ENCODE peak calls at places on chromosomes 2 and 18, in nine cellular contexts. N is SK-N-SH, Q is GM23248, S is GM23338, H is HCT116, J is Karpas-422, D is PC-3, Z is PC-9, T is MM.1S. K is an unnamed sample. For H3K9me2, the result is how much of the 10 kb centered on the place peaks cover.

GRCh38 chr2:625415-626135 is 51.6 kb downstream of the TMEM18 start:
- DNase-seq in N (no peak), Q (no peak), S (no peak), H (no peak), J (no peak), D (no peak), Z (no peak), T (no peak), K (no peak)

GRCh38 chr2:44181648-44182047 is 13.0 kb downstream of the PPM1B start:
- DNase-seq in N (no peak), Q (no peak), S (no peak), H (no peak), J (peak), D (no peak), Z (no peak), T (no peak), K (no peak)

GRCh38 chr2:104443137-104443536 is 410.8 kb upstream of the POU3F3 start:
- DNase-seq in N (no peak), Q (no peak), S (no peak), H (no peak), J (no peak), D (no peak), Z (no peak), T (no peak), K (no peak)

GRCh38 chr2:118048396-118048795 is 34.5 kb upstream of the CCDC93 start:
- DNase-seq in N (no peak), Q (peak), S (no peak), H (no peak), J (no peak), D (no peak), Z (no peak), T (no peak), K (no peak)

GRCh38 chr2:938181-939005 is 12.3 kb upstream of the SNTG2 start:
- DNase-seq in N (no peak), Q (no peak), S (no peak), H (no peak), J (no peak), D (no peak), Z (no peak), T (no peak), K (no peak)

GRCh38 chr2:237213325-237214040 is 127.8 kb downstream of the COPS8 start:
- DNase-seq in N (no peak), Q (peak), S (peak), H (no peak), J (no peak), D (peak), Z (no peak), T (no peak), K (peak)

GRCh38 chr18:36187826-36188721 is 777 bp downstream of the MOCOS start:
- DNase-seq in N (no peak), Q (peak), S (peak), H (peak), J (no peak), D (peak), Z (peak), T (no peak), K (peak)

GRCh38 chr2:232592687-232593407 is 40.6 kb upstream of the EFHD1 start:
- DNase-seq in N (no peak), Q (peak), S (no peak), H (peak), J (no peak), D (peak), Z (peak), T (peak), K (peak)

GRCh38 chr2:102256281-102256680 is 55.1 kb upstream of the IL1RL1 start:
- DNase-seq in N (no peak), Q (no peak), S (no peak), H (no peak), J (no peak), D (peak), Z (no peak), T (peak), K (no peak)

GRCh38 chr18:13266208-13267100 is 47.9 kb downstream of the LDLRAD4 start:
- DNase-seq in N (no peak), Q (peak), S (no peak), H (no peak), J (no peak), D (no peak), Z (peak), T (no peak), K (no peak)

GRCh38 chr2:10535703-10536102 is 87.6 kb upstream of the ODC1 start:
- DNase-seq in N (no peak), Q (no peak), S (no peak), H (no peak), J (no peak), D (no peak), Z (no peak), T (no peak), K (no peak)

GRCh38 chr2:13652531-13653313 is 936.0 kb downstream of the TRIB2 start:
- DNase-seq in N (no peak), Q (peak), S (no peak), H (no peak), J (no peak), D (peak), Z (no peak), T (peak), K (no peak)

GRCh38 chr2:128444044-128444771 is 125.5 kb upstream of the HS6ST1 start:
- DNase-seq in N (peak), Q (no peak), S (no peak), H (no peak), J (no peak), D (no peak), Z (no peak), T (no peak), K (no peak)

GRCh38 chr2:11024010-11024615 is 112.4 kb downstream of the KCNF1 start:
- DNase-seq in N (no peak), Q (peak), S (no peak), H (no peak), J (no peak), D (no peak), Z (no peak), T (no peak), K (peak)

GRCh38 chr18:6280344-6280743 is 134.4 kb downstream of the L3MBTL4 start:
- DNase-seq in N (no peak), Q (no peak), S (no peak), H (no peak), J (no peak), D (no peak), Z (no peak), T (no peak), K (peak)

GRCh38 chr2:109351164-109351756 is 222.3 kb downstream of the SH3RF3 start:
- DNase-seq in N (no peak), Q (peak), S (no peak), H (no peak), J (no peak), D (peak), Z (peak), T (peak), K (no peak)

GRCh38 chr2:134245340-134245984 is 8.4 kb upstream of the MGAT5 start:
- DNase-seq in N (peak), Q (peak), S (peak), H (peak), J (peak), D (peak), Z (peak), T (peak), K (peak)

GRCh38 chr18:5431836-5432575 is 111.8 kb downstream of the EPB41L3 start:
- DNase-seq in N (no peak), Q (no peak), S (no peak), H (no peak), J (no peak), D (peak), Z (no peak), T (no peak), K (no peak)

GRCh38 chr18:57918601-57919000 is 115.5 kb upstream of the ATP8B1 start:
- DNase-seq in N (no peak), Q (no peak), S (no peak), H (no peak), J (no peak), D (no peak), Z (no peak), T (no peak), K (no peak)

GRCh38 chr2:239927424-239927981 is 97.6 kb downstream of the NDUFA10 start:
- DNase-seq in N (no peak), Q (peak), S (no peak), H (peak), J (peak), D (peak), Z (peak), T (no peak), K (peak)

GRCh38 chr2:58137856-58138255 is 91.2 kb downstream of the VRK2 start:
- DNase-seq in N (peak), Q (no peak), S (no peak), H (no peak), J (no peak), D (no peak), Z (no peak), T (no peak), K (no peak)

GRCh38 chr2:169796441-169796840 is 2.2 kb upstream of the SSB start:
- DNase-seq in N (no peak), Q (no peak), S (no peak), H (no peak), J (no peak), D (peak), Z (peak), T (no peak), K (no peak)

GRCh38 chr2:169799555-169799954 is 884 bp downstream of the SSB start:
- DNase-seq in N (peak), Q (peak), S (no peak), H (no peak), J (peak), D (peak), Z (no peak), T (no peak), K (no peak)

GRCh38 chr2:169797601-169798000 is 1.1 kb upstream of the SSB start:
- DNase-seq in N (no peak), Q (no peak), S (peak), H (no peak), J (no peak), D (no peak), Z (no peak), T (no peak), K (no peak)

GRCh38 chr2:169798397-169798717 is 314 bp upstream of the SSB start:
- DNase-seq in N (no peak), Q (no peak), S (no peak), H (no peak), J (no peak), D (no peak), Z (no peak), T (no peak), K (no peak)

DNA sequence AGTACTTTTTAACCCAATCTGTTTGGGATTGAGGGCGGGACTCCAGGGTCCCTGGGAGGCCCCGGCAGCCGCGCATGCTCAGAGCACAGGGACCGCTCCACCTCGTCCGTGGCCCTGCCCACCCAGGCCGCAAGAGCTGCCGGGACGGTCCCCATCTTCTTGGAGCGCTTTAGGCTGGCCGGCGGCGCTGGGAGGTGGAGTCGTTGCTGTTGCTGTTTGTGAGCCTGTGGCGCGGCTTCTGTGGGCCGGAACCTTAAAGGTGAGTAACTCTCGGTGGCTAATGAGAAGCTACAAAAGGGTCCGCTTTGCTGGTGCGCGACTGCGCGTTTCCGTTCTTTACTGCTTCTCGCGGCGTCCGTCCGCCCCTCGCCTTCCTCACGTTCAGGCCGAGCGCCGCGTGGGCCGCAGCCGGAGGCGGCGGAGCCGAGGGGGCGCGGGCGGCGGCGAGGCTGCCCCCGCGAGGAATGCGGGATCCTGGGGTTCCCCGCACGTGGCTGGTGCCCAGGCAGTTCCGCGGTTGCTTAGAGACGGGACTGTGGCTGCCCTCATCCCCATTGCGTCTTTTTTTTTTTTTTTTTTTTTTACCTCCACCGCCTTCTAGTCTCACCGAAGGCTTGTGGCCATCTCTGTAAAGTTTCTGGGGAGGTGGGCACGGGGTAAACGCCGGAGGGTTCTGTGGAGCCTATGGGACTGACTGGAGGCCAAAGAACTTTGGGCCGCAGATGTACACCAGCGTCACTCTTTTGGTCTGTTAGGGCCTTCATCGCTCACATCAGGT is at the start of gene SSB:
- DNase-seq in N (peak), Q (peak), S (peak), H (peak), J (peak), D (peak), Z (peak), T (peak), K (peak)
- H3K9me2 ChIP-seq in N (under half), Q (under half), S (under half), H (under half), J (under half), D (under half), Z (under half), T (under half), K (under half)

GRCh38 chr2:64262816-64263215 is 118.6 kb upstream of the PELI1 start:
- DNase-seq in N (no peak), Q (no peak), S (no peak), H (no peak), J (no peak), D (no peak), Z (no peak), T (no peak), K (no peak)

GRCh38 chr2:64260093-64260808 is 116.0 kb upstream of the PELI1 start:
- DNase-seq in N (no peak), Q (no peak), S (no peak), H (no peak), J (no peak), D (no peak), Z (no peak), T (no peak), K (no peak)

GRCh38 chr2:64260817-64261216 is 116.6 kb upstream of the PELI1 start:
- DNase-seq in N (no peak), Q (no peak), S (no peak), H (no peak), J (peak), D (no peak), Z (no peak), T (peak), K (no peak)

GRCh38 chr2:64262068-64262467 is 117.8 kb upstream of the PELI1 start:
- DNase-seq in N (no peak), Q (no peak), S (no peak), H (no peak), J (no peak), D (no peak), Z (no peak), T (no peak), K (peak)

GRCh38 chr2:64263315-64263714 is 119.1 kb upstream of the PELI1 start:
- DNase-seq in N (no peak), Q (peak), S (no peak), H (no peak), J (no peak), D (peak), Z (peak), T (peak), K (peak)
- H3K9me2 ChIP-seq in N (under half), Q (under half), S (under half), H (under half), J (under half), D (under half), Z (under half), T (under half), K (under half)

DNA sequence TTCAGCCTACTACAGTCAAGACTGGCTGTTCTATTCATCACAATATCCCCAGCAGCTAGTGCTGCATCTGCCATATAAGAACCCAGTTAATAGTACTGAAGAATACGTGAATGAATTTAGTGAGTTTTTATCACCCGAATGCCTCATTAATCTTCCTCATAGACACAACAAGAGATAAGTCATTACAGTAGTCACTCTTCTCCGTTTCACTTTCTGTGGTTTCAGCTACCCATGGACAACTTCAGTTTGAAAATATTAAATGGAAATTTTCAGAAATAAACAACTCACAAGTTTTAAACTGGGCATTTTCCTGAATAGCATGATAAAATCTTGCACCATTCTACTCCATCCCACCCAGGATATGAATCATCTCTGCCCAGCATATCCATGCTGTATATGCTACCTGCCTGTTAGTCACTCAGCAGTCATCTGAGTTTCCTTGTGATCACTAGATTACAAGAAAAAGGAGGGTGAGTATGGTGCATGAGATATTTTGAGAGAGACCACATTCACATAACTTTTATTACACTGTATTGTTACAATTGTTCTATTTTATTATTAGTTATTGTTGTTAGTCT is 363.7 kb upstream of the CHAC2 start:
- DNase-seq in N (no peak), Q (peak), S (no peak), H (peak), J (no peak), D (peak), Z (peak), T (no peak), K (no peak)
- H3K9me2 ChIP-seq in N (under half), Q (under half), S (under half), H (under half), J (under half), D (under half), Z (under half), T (under half), K (under half)

GRCh38 chr2:132850688-132851087 is 180.7 kb upstream of the LYPD1 start:
- DNase-seq in N (no peak), Q (no peak), S (no peak), H (no peak), J (no peak), D (peak), Z (no peak), T (no peak), K (no peak)

GRCh38 chr2:132845339-132845738 is 175.3 kb upstream of the LYPD1 start:
- DNase-seq in N (no peak), Q (no peak), S (no peak), H (no peak), J (no peak), D (no peak), Z (no peak), T (no peak), K (no peak)

DNA sequence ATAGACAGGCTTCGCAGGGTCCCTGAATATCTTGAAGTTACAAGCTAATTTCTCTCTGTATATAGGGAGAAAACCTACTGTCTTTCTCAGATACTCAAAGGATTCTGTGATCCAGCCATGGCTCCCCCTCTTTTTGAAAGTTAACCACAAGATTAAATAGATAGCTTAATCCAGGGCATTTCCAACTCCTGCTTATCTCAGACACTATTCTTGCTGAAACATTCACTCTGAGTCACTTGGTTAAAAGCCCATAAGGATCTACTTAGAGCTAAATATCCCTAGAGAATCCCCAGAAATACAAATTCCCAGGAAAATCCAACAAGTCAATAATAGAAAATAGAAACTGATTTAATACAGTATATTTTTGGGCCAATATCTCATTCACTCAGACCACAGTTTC is 179.1 kb upstream of the LYPD1 start:
- DNase-seq in N (no peak), Q (peak), S (no peak), H (no peak), J (no peak), D (peak), Z (no peak), T (no peak), K (no peak)
- H3K9me2 ChIP-seq in N (under half), Q (under half), S (under half), H (under half), J (under half), D (under half), Z (under half), T (under half), K (under half)

DNA sequence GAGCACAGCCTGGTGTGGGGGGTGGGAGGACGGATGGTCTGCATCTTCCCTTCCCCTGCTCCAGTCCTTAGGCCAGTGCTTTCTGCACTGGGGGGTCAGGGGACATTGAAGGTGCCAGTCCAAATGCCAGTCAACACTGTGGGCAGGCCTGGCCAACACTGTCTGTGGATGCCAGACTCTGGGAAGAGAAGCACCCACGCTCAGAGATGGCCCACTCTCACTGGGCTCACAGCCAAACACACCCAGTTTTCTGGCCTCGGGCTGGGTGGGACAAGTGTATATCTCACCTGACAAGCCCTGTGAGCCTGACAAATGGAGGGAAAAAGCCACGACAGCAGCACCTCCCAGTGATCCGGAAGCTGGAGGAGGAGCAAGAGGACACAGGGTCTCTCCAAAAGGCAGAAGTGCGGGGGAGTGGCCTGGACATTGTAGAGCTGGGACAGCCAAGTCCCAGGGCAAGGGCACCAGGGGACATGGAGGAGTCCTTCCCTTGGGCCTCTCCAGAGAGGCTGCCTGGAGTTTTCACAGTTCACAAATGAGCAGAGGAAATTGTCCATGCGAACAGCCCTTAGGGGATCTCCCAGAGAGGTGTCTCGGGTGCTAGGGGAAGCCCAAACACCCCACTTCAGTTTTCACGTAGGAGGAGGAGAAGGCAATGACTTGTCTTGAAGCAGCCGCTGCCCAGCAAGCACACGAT is 79.3 kb downstream of the SDC1 start:
- DNase-seq in N (no peak), Q (no peak), S (peak), H (no peak), J (no peak), D (no peak), Z (peak), T (no peak), K (no peak)
- H3K9me2 ChIP-seq in N (under half), Q (under half), S (under half), H (under half), J (under half), D (under half), Z (under half), T (under half), K (under half)

K was measured in hepatocyte.